ENCODE peak calls at places on chromosome 18, in four cellular contexts. One of them, this sample, is unnamed.

GRCh38 chr18:59039449-59039848 is 100.2 kb upstream of the SEC11C start:
- DNase-seq in transverse colon: no peak
- DNase-seq in pancreas: no peak
- DNase-seq in HCT116: no peak
- DNase-seq in this sample: no peak

GRCh38 chr18:78974115-78974740 is 5.4 kb upstream of the SALL3 start:
- DNase-seq in HCT116: no peak
- DNase-seq in transverse colon: no peak
- DNase-seq in pancreas: no peak
- DNase-seq in this sample: no peak

GRCh38 chr18:11458447-11458846 is 150.9 kb upstream of the SLC35G4 start:
- DNase-seq in pancreas: no peak
- DNase-seq in transverse colon: no peak
- DNase-seq in HCT116: no peak
- DNase-seq in this sample: no peak

GRCh38 chr18:63155169-63155852 is 164.3 kb downstream of the BCL2 start:
- DNase-seq in pancreas: peak; percentile 80
- DNase-seq in HCT116: peak; percentile 62
- DNase-seq in transverse colon: peak; percentile 92
- DNase-seq in this sample: peak; percentile 77

GRCh38 chr18:28175930-28176673 is 828 bp downstream of the CDH2 start:
- DNase-seq in HCT116: no peak
- DNase-seq in pancreas: no peak
- DNase-seq in transverse colon: no peak
- DNase-seq in this sample: no peak

GRCh38 chr18:45081579-45082181 is 401.0 kb downstream of the SETBP1 start:
- DNase-seq in pancreas: no peak
- DNase-seq in transverse colon: no peak
- DNase-seq in HCT116: no peak
- DNase-seq in this sample: no peak

GRCh38 chr18:56035546-56035945 is 447.6 kb upstream of the TCF4 start:
- DNase-seq in transverse colon: no peak
- DNase-seq in HCT116: no peak
- DNase-seq in pancreas: no peak
- DNase-seq in this sample: no peak

GRCh38 chr18:39561136-39561535 is 1995.5 kb upstream of the CELF4 start:
- DNase-seq in HCT116: no peak
- DNase-seq in pancreas: no peak
- DNase-seq in transverse colon: no peak
- DNase-seq in this sample: no peak

GRCh38 chr18:77025831-77026363 is 106.7 kb downstream of the MBP start:
- DNase-seq in transverse colon: no peak
- DNase-seq in pancreas: no peak
- DNase-seq in HCT116: no peak
- DNase-seq in this sample: no peak

GRCh38 chr18:79695269-79695668 is 15.7 kb downstream of the CTDP1 start:
- DNase-seq in pancreas: no peak
- DNase-seq in HCT116: no peak
- DNase-seq in transverse colon: no peak
- DNase-seq in this sample: no peak

GRCh38 chr18:10234912-10235439 is 219.5 kb upstream of the APCDD1 start:
- DNase-seq in HCT116: no peak
- DNase-seq in transverse colon: no peak
- DNase-seq in pancreas: no peak
- DNase-seq in this sample: no peak

GRCh38 chr18:42736074-42736473 is 379.4 kb downstream of the RIT2 start:
- DNase-seq in HCT116: no peak
- DNase-seq in transverse colon: no peak
- DNase-seq in pancreas: no peak
- DNase-seq in this sample: no peak

GRCh38 chr18:57561728-57562423 is 24.6 kb downstream of the FECH start:
- DNase-seq in transverse colon: no peak
- DNase-seq in pancreas: no peak
- DNase-seq in HCT116: peak; percentile 16
- DNase-seq in this sample: no peak

GRCh38 chr18:43876286-43877082 is 599.2 kb upstream of the SYT4 start:
- DNase-seq in HCT116: no peak
- DNase-seq in transverse colon: no peak
- DNase-seq in pancreas: no peak
- DNase-seq in this sample: no peak

GRCh38 chr18:40485318-40485717 is 1469.7 kb upstream of the PIK3C3 start:
- DNase-seq in pancreas: no peak
- DNase-seq in HCT116: no peak
- DNase-seq in transverse colon: no peak
- DNase-seq in this sample: no peak

GRCh38 chr18:9147440-9148238 is 11.1 kb downstream of the ANKRD12 start:
- DNase-seq in HCT116: peak; percentile 48
- DNase-seq in pancreas: no peak
- DNase-seq in transverse colon: peak; percentile 28
- DNase-seq in this sample: no peak

GRCh38 chr18:42114310-42114943 is 159.4 kb downstream of the PIK3C3 start:
- DNase-seq in transverse colon: peak; percentile 48
- DNase-seq in pancreas: peak; percentile 20
- DNase-seq in HCT116: peak; percentile 38
- DNase-seq in this sample: peak; percentile 58

GRCh38 chr18:73839441-73839840 is 308.2 kb downstream of the FBXO15 start:
- DNase-seq in pancreas: no peak
- DNase-seq in transverse colon: no peak
- DNase-seq in HCT116: no peak
- DNase-seq in this sample: no peak

GRCh38 chr18:79680100-79680879 is 687 bp downstream of the CTDP1 start:
- DNase-seq in transverse colon: peak; percentile 61
- DNase-seq in HCT116: no peak
- DNase-seq in pancreas: peak; percentile 64
- DNase-seq in this sample: no peak

GRCh38 chr18:30175621-30176225 is 866.8 kb downstream of the DSC3 start:
- DNase-seq in HCT116: no peak
- DNase-seq in transverse colon: no peak
- DNase-seq in pancreas: no peak
- DNase-seq in this sample: no peak

GRCh38 chr18:38923136-38923535 is 1357.5 kb upstream of the CELF4 start:
- DNase-seq in pancreas: no peak
- DNase-seq in transverse colon: no peak
- DNase-seq in HCT116: no peak
- DNase-seq in this sample: no peak

GRCh38 chr18:41875094-41875780 is 79.8 kb upstream of the PIK3C3 start:
- DNase-seq in transverse colon: no peak
- DNase-seq in HCT116: no peak
- DNase-seq in pancreas: no peak
- DNase-seq in this sample: no peak

GRCh38 chr18:35570182-35570581 is 11.4 kb upstream of the GALNT1 start:
- DNase-seq in pancreas: no peak
- DNase-seq in HCT116: no peak
- DNase-seq in transverse colon: no peak
- DNase-seq in this sample: no peak

GRCh38 chr18:52422985-52423601 is 83.1 kb downstream of the DCC start:
- DNase-seq in pancreas: no peak
- DNase-seq in transverse colon: no peak
- DNase-seq in HCT116: no peak
- DNase-seq in this sample: no peak

GRCh38 chr18:47545613-47546012 is 294.2 kb upstream of the SKOR2 start:
- DNase-seq in transverse colon: no peak
- DNase-seq in pancreas: no peak
- DNase-seq in HCT116: no peak
- DNase-seq in this sample: no peak

GRCh38 chr18:42108071-42108470 is 153.0 kb downstream of the PIK3C3 start:
- DNase-seq in pancreas: no peak
- DNase-seq in HCT116: no peak
- DNase-seq in transverse colon: no peak
- DNase-seq in this sample: no peak

GRCh38 chr18:44356566-44357157 is 324.0 kb upstream of the SETBP1 start:
- DNase-seq in pancreas: no peak
- DNase-seq in transverse colon: no peak
- DNase-seq in HCT116: no peak
- DNase-seq in this sample: no peak

GRCh38 chr18:22378672-22379282 is 38.9 kb downstream of the CTAGE1 start:
- DNase-seq in HCT116: peak; percentile 39
- DNase-seq in transverse colon: peak; percentile 50
- DNase-seq in pancreas: peak; percentile 26
- DNase-seq in this sample: no peak

GRCh38 chr18:76754381-76754780 is 68.0 kb upstream of the ZNF236 start:
- DNase-seq in HCT116: no peak
- DNase-seq in transverse colon: no peak
- DNase-seq in pancreas: no peak
- DNase-seq in this sample: no peak

DNA sequence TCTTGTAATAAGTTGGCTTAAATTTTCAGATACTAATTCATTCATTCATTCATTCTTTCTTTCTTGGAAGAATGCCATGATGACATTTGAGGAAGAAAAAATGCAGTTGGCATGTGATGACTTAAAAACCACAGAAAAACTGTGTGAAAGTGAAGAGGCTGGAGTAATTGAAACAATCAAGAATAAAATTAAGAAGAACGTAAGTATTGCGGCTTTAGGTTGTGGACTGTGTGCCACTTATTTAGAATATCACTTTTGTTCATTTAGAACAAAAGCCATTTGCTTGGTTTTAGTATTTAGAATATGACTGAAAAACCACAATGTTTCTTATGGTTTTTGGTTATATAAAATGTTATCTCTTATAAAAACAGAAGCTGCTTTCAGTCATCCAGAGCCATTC is 51.4 kb downstream of the TTC39C start:
- DNase-seq in HCT116: no peak
- DNase-seq in transverse colon: no peak
- DNase-seq in pancreas: no peak
- DNase-seq in this sample: no peak
- H3K4me1 ChIP-seq in HCT116: peaks cover 28% of the 10 kb centered on the region
- H3K4me1 ChIP-seq in transverse colon: peaks cover 7% of the 10 kb centered on the region
- H3K4me1 ChIP-seq in pancreas: peaks cover 6% of the 10 kb centered on the region
- H3K4me1 ChIP-seq in this sample: no peaks in the 10 kb centered on the region

GRCh38 chr18:31633416-31634330 is 42.0 kb downstream of the TTR start:
- DNase-seq in HCT116: no peak
- DNase-seq in transverse colon: no peak
- DNase-seq in pancreas: no peak
- DNase-seq in this sample: no peak
- H3K4me1 ChIP-seq in HCT116: no peaks in the 10 kb centered on the region
- H3K4me1 ChIP-seq in transverse colon: no peaks in the 10 kb centered on the region
- H3K4me1 ChIP-seq in pancreas: no peaks in the 10 kb centered on the region
- H3K4me1 ChIP-seq in this sample: no peaks in the 10 kb centered on the region

DNA sequence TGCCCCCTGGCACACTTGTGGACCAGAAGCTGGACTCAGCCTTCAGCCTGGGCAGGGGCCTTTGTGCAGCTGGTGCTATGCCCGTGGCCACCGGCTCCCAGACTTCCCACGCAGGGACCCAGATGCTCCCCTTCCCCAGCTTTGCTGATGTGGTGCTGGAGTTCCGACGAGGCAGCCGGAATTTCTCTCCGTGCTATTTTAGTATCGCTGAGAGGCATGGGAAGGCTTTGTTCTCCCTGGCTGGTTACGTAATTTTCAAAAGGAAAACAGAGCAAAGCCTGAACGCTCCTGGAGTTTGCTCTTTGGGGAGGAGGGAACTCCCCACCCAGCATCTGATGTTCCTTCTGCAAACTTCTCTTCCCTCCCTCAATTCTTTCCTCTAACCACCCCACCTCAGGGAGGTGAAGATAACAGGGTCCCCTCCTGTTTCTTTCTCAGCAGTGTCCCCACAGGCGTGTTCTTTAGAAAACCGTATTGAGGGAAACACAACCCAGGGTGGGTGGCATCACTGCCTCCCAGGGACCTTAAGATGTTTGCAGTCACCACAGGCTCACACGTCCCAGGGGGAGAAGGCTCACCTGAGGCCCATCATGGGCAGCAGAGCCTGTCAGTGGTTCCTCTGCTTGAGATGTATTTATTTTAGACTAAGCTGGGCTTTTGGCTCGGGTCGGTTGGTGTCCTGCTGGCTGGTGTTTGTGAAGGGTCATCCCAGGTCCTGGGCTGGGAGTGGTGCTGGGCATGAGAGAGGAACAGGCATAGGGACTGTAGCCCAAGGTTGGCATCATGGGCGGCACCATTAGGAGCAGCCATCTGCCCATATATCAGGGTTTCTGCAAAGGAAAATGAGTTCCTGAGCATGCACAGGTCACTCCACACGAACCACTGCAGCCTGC is 95.0 kb downstream of the MAPK4 start:
- DNase-seq in HCT116: no peak
- DNase-seq in transverse colon: no peak
- DNase-seq in pancreas: no peak
- DNase-seq in this sample: no peak
- H3K4me1 ChIP-seq in HCT116: peaks cover 11% of the 10 kb centered on the region
- H3K4me1 ChIP-seq in transverse colon: peaks cover 11% of the 10 kb centered on the region
- H3K4me1 ChIP-seq in pancreas: no peaks in the 10 kb centered on the region
- H3K4me1 ChIP-seq in this sample: peaks cover 4% of the 10 kb centered on the region

DNA sequence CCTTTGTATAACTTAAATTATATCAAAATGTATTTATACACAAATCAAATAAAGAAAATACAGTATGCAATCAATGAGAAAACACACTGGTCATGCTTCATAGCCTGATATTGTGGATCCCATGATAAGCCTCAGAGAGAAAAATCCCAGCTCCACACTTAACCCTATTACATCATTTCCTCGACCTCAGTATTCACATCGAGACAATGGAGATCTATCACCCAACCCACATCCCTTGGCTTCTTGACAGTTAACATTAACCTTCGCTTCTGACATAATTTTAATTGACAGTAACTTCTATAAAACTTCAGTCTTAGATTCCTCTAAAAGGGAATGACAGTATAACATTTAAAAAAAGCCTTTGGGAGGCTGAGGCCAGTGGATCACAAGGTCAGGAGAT is 11.6 kb downstream of the TMX3 start:
- DNase-seq in transverse colon: no peak
- DNase-seq in HCT116: no peak
- DNase-seq in pancreas: no peak
- DNase-seq in this sample: no peak
- H3K4me1 ChIP-seq in transverse colon: no peaks in the 10 kb centered on the region
- H3K4me1 ChIP-seq in HCT116: peaks cover 14% of the 10 kb centered on the region
- H3K4me1 ChIP-seq in pancreas: no peaks in the 10 kb centered on the region
- H3K4me1 ChIP-seq in this sample: peaks cover 2% of the 10 kb centered on the region

This sample was measured in lung.